ENCODE peak calls at places on chromosome 7, in eight cellular contexts. One of them, this sample, is unnamed.

GRCh38 chr7:44099669-44100068 is 4.5 kb upstream of the AEBP1 start:
- DNase-seq in HepG2: no peak
- DNase-seq in psoas muscle: no peak
- DNase-seq in GM23248: no peak
- DNase-seq in colonic mucosa: no peak
- DNase-seq in aorta: no peak
- DNase-seq in stomach: no peak
- DNase-seq in pancreas: no peak
- DNase-seq in this sample: no peak

GRCh38 chr7:29106128-29106988 is 40.0 kb downstream of the CPVL start:
- DNase-seq in HepG2: peak; percentile 56
- DNase-seq in psoas muscle: no peak
- DNase-seq in GM23248: peak; percentile 77
- DNase-seq in colonic mucosa: peak; percentile 57
- DNase-seq in aorta: no peak
- DNase-seq in stomach: peak; percentile 33
- DNase-seq in pancreas: no peak
- DNase-seq in this sample: no peak

GRCh38 chr7:36475011-36475342 is 85.3 kb downstream of the ANLN start:
- DNase-seq in HepG2: no peak
- DNase-seq in psoas muscle: no peak
- DNase-seq in GM23248: no peak
- DNase-seq in colonic mucosa: no peak
- DNase-seq in aorta: no peak
- DNase-seq in stomach: no peak
- DNase-seq in pancreas: no peak
- DNase-seq in this sample: no peak

GRCh38 chr7:69994907-69995542 is 396.8 kb downstream of the AUTS2 start:
- DNase-seq in HepG2: no peak
- DNase-seq in psoas muscle: no peak
- DNase-seq in GM23248: no peak
- DNase-seq in colonic mucosa: no peak
- DNase-seq in aorta: no peak
- DNase-seq in stomach: peak; percentile 33
- DNase-seq in pancreas: no peak
- DNase-seq in this sample: no peak

GRCh38 chr7:139060838-139061237 is 25.0 kb upstream of the ZC3HAV1L start:
- DNase-seq in HepG2: no peak
- DNase-seq in psoas muscle: no peak
- DNase-seq in GM23248: peak; percentile 26
- DNase-seq in colonic mucosa: no peak
- DNase-seq in aorta: no peak
- DNase-seq in stomach: no peak
- DNase-seq in pancreas: no peak
- DNase-seq in this sample: no peak

GRCh38 chr7:35971133-35971995 is 170.5 kb downstream of the SEPTIN7 start:
- DNase-seq in HepG2: no peak
- DNase-seq in psoas muscle: no peak
- DNase-seq in GM23248: peak; percentile 39
- DNase-seq in colonic mucosa: no peak
- DNase-seq in aorta: no peak
- DNase-seq in stomach: no peak
- DNase-seq in pancreas: no peak
- DNase-seq in this sample: no peak

GRCh38 chr7:91140982-91141381 is 123.3 kb upstream of the FZD1 start:
- DNase-seq in HepG2: no peak
- DNase-seq in psoas muscle: no peak
- DNase-seq in GM23248: no peak
- DNase-seq in colonic mucosa: no peak
- DNase-seq in aorta: peak; percentile 55
- DNase-seq in stomach: no peak
- DNase-seq in pancreas: no peak
- DNase-seq in this sample: no peak

GRCh38 chr7:72098812-72099211 is 313.3 kb downstream of the CALN1 start:
- DNase-seq in HepG2: no peak
- DNase-seq in psoas muscle: no peak
- DNase-seq in GM23248: peak; percentile 75
- DNase-seq in colonic mucosa: no peak
- DNase-seq in aorta: no peak
- DNase-seq in stomach: no peak
- DNase-seq in pancreas: peak; percentile 45
- DNase-seq in this sample: no peak

GRCh38 chr7:100799037-100799896 is 28.1 kb downstream of the EPHB4 start:
- DNase-seq in HepG2: peak; percentile 52
- DNase-seq in psoas muscle: no peak
- DNase-seq in GM23248: peak; percentile 78
- DNase-seq in colonic mucosa: peak; percentile 79
- DNase-seq in aorta: peak; percentile 67
- DNase-seq in stomach: peak; percentile 75
- DNase-seq in pancreas: peak; percentile 77
- DNase-seq in this sample: no peak

GRCh38 chr7:71414490-71414889 is 282.5 kb downstream of the GALNT17 start:
- DNase-seq in HepG2: no peak
- DNase-seq in psoas muscle: no peak
- DNase-seq in GM23248: no peak
- DNase-seq in colonic mucosa: no peak
- DNase-seq in aorta: no peak
- DNase-seq in stomach: no peak
- DNase-seq in pancreas: peak; percentile 29
- DNase-seq in this sample: no peak

GRCh38 chr7:45698527-45699309 is 124.5 kb downstream of the ADCY1 start:
- DNase-seq in HepG2: no peak
- DNase-seq in psoas muscle: no peak
- DNase-seq in GM23248: no peak
- DNase-seq in colonic mucosa: peak; percentile 4
- DNase-seq in aorta: no peak
- DNase-seq in stomach: peak; percentile 13
- DNase-seq in pancreas: no peak
- DNase-seq in this sample: no peak

GRCh38 chr7:64990216-64990615 is 620 bp downstream of the ZNF117 start:
- DNase-seq in HepG2: no peak
- DNase-seq in psoas muscle: no peak
- DNase-seq in GM23248: no peak
- DNase-seq in colonic mucosa: no peak
- DNase-seq in aorta: no peak
- DNase-seq in stomach: no peak
- DNase-seq in pancreas: no peak
- DNase-seq in this sample: no peak

GRCh38 chr7:246451-246850 is 43.5 kb upstream of the FOXL3 start:
- DNase-seq in HepG2: no peak
- DNase-seq in psoas muscle: no peak
- DNase-seq in GM23248: no peak
- DNase-seq in colonic mucosa: no peak
- DNase-seq in aorta: no peak
- DNase-seq in stomach: no peak
- DNase-seq in pancreas: no peak
- DNase-seq in this sample: no peak

GRCh38 chr7:95871078-95871848 is 98.9 kb downstream of the DYNC1I1 start:
- DNase-seq in HepG2: peak; percentile 43
- DNase-seq in psoas muscle: no peak
- DNase-seq in GM23248: peak; percentile 68
- DNase-seq in colonic mucosa: no peak
- DNase-seq in aorta: no peak
- DNase-seq in stomach: no peak
- DNase-seq in pancreas: no peak
- DNase-seq in this sample: peak; percentile 4

GRCh38 chr7:2260820-2261219 is 18.8 kb downstream of the NUDT1 start:
- DNase-seq in HepG2: no peak
- DNase-seq in psoas muscle: no peak
- DNase-seq in GM23248: no peak
- DNase-seq in colonic mucosa: no peak
- DNase-seq in aorta: no peak
- DNase-seq in stomach: peak; percentile 44
- DNase-seq in pancreas: peak; percentile 62
- DNase-seq in this sample: no peak

GRCh38 chr7:70711441-70711840 is 420.5 kb upstream of the GALNT17 start:
- DNase-seq in HepG2: no peak
- DNase-seq in psoas muscle: no peak
- DNase-seq in GM23248: no peak
- DNase-seq in colonic mucosa: no peak
- DNase-seq in aorta: no peak
- DNase-seq in stomach: no peak
- DNase-seq in pancreas: no peak
- DNase-seq in this sample: no peak

GRCh38 chr7:47570649-47571050 is 11.3 kb downstream of the TNS3 start:
- DNase-seq in HepG2: no peak
- DNase-seq in psoas muscle: peak; percentile 70
- DNase-seq in GM23248: peak; percentile 70
- DNase-seq in colonic mucosa: no peak
- DNase-seq in aorta: peak; percentile 67
- DNase-seq in stomach: no peak
- DNase-seq in pancreas: no peak
- DNase-seq in this sample: no peak

GRCh38 chr7:55078465-55079372 is 59.9 kb downstream of the EGFR start:
- DNase-seq in HepG2: peak; percentile 77
- DNase-seq in psoas muscle: peak; percentile 68
- DNase-seq in GM23248: no peak
- DNase-seq in colonic mucosa: peak; percentile 86
- DNase-seq in aorta: no peak
- DNase-seq in stomach: peak; percentile 72
- DNase-seq in pancreas: no peak
- DNase-seq in this sample: no peak

GRCh38 chr7:103573479-103574058 is 127.6 kb upstream of the SLC26A5 start:
- DNase-seq in HepG2: peak; percentile 7
- DNase-seq in psoas muscle: no peak
- DNase-seq in GM23248: peak; percentile 41
- DNase-seq in colonic mucosa: no peak
- DNase-seq in aorta: no peak
- DNase-seq in stomach: no peak
- DNase-seq in pancreas: no peak
- DNase-seq in this sample: no peak

GRCh38 chr7:47609803-47610452 is 28.0 kb upstream of the TNS3 start:
- DNase-seq in HepG2: no peak
- DNase-seq in psoas muscle: peak; percentile 67
- DNase-seq in GM23248: peak; percentile 46
- DNase-seq in colonic mucosa: no peak
- DNase-seq in aorta: no peak
- DNase-seq in stomach: no peak
- DNase-seq in pancreas: no peak
- DNase-seq in this sample: no peak

GRCh38 chr7:21507627-21508343 is 35.1 kb upstream of the DNAH11 start:
- DNase-seq in HepG2: peak; percentile 34
- DNase-seq in psoas muscle: no peak
- DNase-seq in GM23248: peak; percentile 54
- DNase-seq in colonic mucosa: peak; percentile 67
- DNase-seq in aorta: no peak
- DNase-seq in stomach: peak; percentile 51
- DNase-seq in pancreas: no peak
- DNase-seq in this sample: no peak

GRCh38 chr7:105768898-105769507 is 107.4 kb downstream of the ATXN7L1 start:
- DNase-seq in HepG2: no peak
- DNase-seq in psoas muscle: no peak
- DNase-seq in GM23248: no peak
- DNase-seq in colonic mucosa: no peak
- DNase-seq in aorta: no peak
- DNase-seq in stomach: no peak
- DNase-seq in pancreas: no peak
- DNase-seq in this sample: no peak

GRCh38 chr7:32043688-32044087 is 26.5 kb downstream of the PDE1C start:
- DNase-seq in HepG2: no peak
- DNase-seq in psoas muscle: no peak
- DNase-seq in GM23248: peak; percentile 78
- DNase-seq in colonic mucosa: no peak
- DNase-seq in aorta: no peak
- DNase-seq in stomach: no peak
- DNase-seq in pancreas: no peak
- DNase-seq in this sample: no peak

GRCh38 chr7:12756841-12757240 is 69.4 kb downstream of the ARL4A start:
- DNase-seq in HepG2: no peak
- DNase-seq in psoas muscle: no peak
- DNase-seq in GM23248: peak; percentile 51
- DNase-seq in colonic mucosa: no peak
- DNase-seq in aorta: no peak
- DNase-seq in stomach: no peak
- DNase-seq in pancreas: no peak
- DNase-seq in this sample: no peak
- H3K27ac ChIP-seq in HepG2: no peak overlapping the region
- H3K27ac ChIP-seq in psoas muscle: no peak overlapping the region
- H3K27ac ChIP-seq in GM23248: peak overlapping the region; percentile 74
- H3K27ac ChIP-seq in colonic mucosa: no peak overlapping the region
- H3K27ac ChIP-seq in aorta: no peak overlapping the region
- H3K27ac ChIP-seq in stomach: no peak overlapping the region
- H3K27ac ChIP-seq in pancreas: no peak overlapping the region
- H3K27ac ChIP-seq in this sample: no peak overlapping the region

GRCh38 chr7:107948645-107949442 is 54.1 kb downstream of the LAMB1 start:
- DNase-seq in HepG2: peak; percentile 86
- DNase-seq in psoas muscle: no peak
- DNase-seq in GM23248: peak; percentile 91
- DNase-seq in colonic mucosa: no peak
- DNase-seq in aorta: no peak
- DNase-seq in stomach: no peak
- DNase-seq in pancreas: no peak
- DNase-seq in this sample: no peak
- H3K27ac ChIP-seq in HepG2: peak overlapping the region; percentile 60
- H3K27ac ChIP-seq in psoas muscle: no peak overlapping the region
- H3K27ac ChIP-seq in GM23248: peak overlapping the region; percentile 69
- H3K27ac ChIP-seq in colonic mucosa: no peak overlapping the region
- H3K27ac ChIP-seq in aorta: peak overlapping the region; percentile 66
- H3K27ac ChIP-seq in stomach: peak overlapping the region; percentile 13
- H3K27ac ChIP-seq in pancreas: peak overlapping the region; percentile 62
- H3K27ac ChIP-seq in this sample: no peak overlapping the region

GRCh38 chr7:117124585-117125220 is 171.4 kb downstream of the ST7 start:
- DNase-seq in HepG2: peak; percentile 95
- DNase-seq in psoas muscle: peak; percentile 79
- DNase-seq in GM23248: peak; percentile 97
- DNase-seq in colonic mucosa: peak; percentile 77
- DNase-seq in aorta: peak; percentile 92
- DNase-seq in stomach: peak; percentile 89
- DNase-seq in pancreas: peak; percentile 84
- DNase-seq in this sample: no peak
- H3K27ac ChIP-seq in HepG2: no peak overlapping the region
- H3K27ac ChIP-seq in psoas muscle: peak overlapping the region; percentile 59
- H3K27ac ChIP-seq in GM23248: peak overlapping the region; percentile 79
- H3K27ac ChIP-seq in colonic mucosa: no peak overlapping the region
- H3K27ac ChIP-seq in aorta: no peak overlapping the region
- H3K27ac ChIP-seq in stomach: no peak overlapping the region
- H3K27ac ChIP-seq in pancreas: no peak overlapping the region
- H3K27ac ChIP-seq in this sample: no peak overlapping the region

DNA sequence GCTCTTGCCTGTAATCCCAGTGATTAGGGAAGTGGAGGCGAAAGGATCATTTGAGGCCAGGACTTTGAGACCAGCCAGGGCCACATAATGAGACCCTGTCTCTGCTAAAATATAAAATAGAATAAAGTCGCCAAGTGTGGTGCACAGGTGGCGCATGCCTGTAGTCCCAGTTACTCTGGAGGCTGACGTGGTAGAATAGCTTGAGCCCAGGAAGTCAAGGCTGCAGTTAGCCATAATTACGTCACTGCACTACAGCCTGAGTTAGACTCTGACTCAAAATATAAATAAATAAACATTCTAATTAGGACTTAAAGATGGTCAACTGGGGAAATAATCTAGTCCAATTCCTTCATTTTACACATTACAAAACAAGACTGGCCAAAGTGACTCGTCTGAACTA is 768 bp downstream of the CHCHD2 start:
- DNase-seq in HepG2: peak; percentile 73
- DNase-seq in psoas muscle: no peak
- DNase-seq in GM23248: peak; percentile 91
- DNase-seq in colonic mucosa: peak; percentile 36
- DNase-seq in aorta: no peak
- DNase-seq in stomach: no peak
- DNase-seq in pancreas: no peak
- DNase-seq in this sample: no peak
- H3K27ac ChIP-seq in HepG2: peak overlapping the region; percentile 84
- H3K27ac ChIP-seq in psoas muscle: peak overlapping the region; percentile 95
- H3K27ac ChIP-seq in GM23248: peak overlapping the region; percentile 94
- H3K27ac ChIP-seq in colonic mucosa: peak overlapping the region; percentile 90
- H3K27ac ChIP-seq in aorta: no peak overlapping the region
- H3K27ac ChIP-seq in stomach: peak overlapping the region; percentile 98
- H3K27ac ChIP-seq in pancreas: peak overlapping the region; percentile 93
- H3K27ac ChIP-seq in this sample: peak overlapping the region; percentile 92

GRCh38 chr7:66152538-66153191 is 38.0 kb downstream of the CRCP start:
- DNase-seq in HepG2: no peak
- DNase-seq in psoas muscle: no peak
- DNase-seq in GM23248: peak; percentile 46
- DNase-seq in colonic mucosa: no peak
- DNase-seq in aorta: no peak
- DNase-seq in stomach: no peak
- DNase-seq in pancreas: no peak
- DNase-seq in this sample: no peak
- H3K27ac ChIP-seq in HepG2: no peak overlapping the region
- H3K27ac ChIP-seq in psoas muscle: peak overlapping the region; percentile 48
- H3K27ac ChIP-seq in GM23248: peak overlapping the region; percentile 50
- H3K27ac ChIP-seq in colonic mucosa: peak overlapping the region; percentile 32
- H3K27ac ChIP-seq in aorta: no peak overlapping the region
- H3K27ac ChIP-seq in stomach: peak overlapping the region; percentile 59
- H3K27ac ChIP-seq in pancreas: peak overlapping the region; percentile 20
- H3K27ac ChIP-seq in this sample: no peak overlapping the region